ENCODE peak calls at places on chromosomes 12 and 14, in eight cellular contexts. Q, N, R, I, A, B, V and P are unnamed samples.

GRCh38 chr12:50402270-50403000 is 1.8 kb downstream of the LARP4 start:
- DNase-seq in Q (no peak), N (no peak), R (no peak), I (no peak), A (no peak), B (no peak), V (peak), P (no peak)

GRCh38 chr12:7169951-7170350 is 19.5 kb upstream of the PEX5 start:
- DNase-seq in Q (no peak), N (no peak), R (no peak), I (no peak), A (no peak), B (no peak), V (no peak), P (no peak)

GRCh38 chr14:23431486-23431885 is 4.0 kb downstream of the MYH7 start:
- DNase-seq in Q (no peak), N (no peak), R (no peak), I (no peak), A (no peak), B (no peak), V (no peak), P (no peak)

GRCh38 chr12:124416516-124417395 is 121.9 kb downstream of the RFLNA start:
- DNase-seq in Q (no peak), N (no peak), R (no peak), I (no peak), A (peak), B (no peak), V (no peak), P (no peak)

GRCh38 chr14:104746071-104746545 is 6.8 kb upstream of the SIVA1 start:
- DNase-seq in Q (no peak), N (no peak), R (no peak), I (no peak), A (no peak), B (peak), V (no peak), P (no peak)

GRCh38 chr12:117587646-117588287 is 226.3 kb upstream of the NOS1 start:
- DNase-seq in Q (peak), N (peak), R (peak), I (no peak), A (no peak), B (peak), V (peak), P (peak)

GRCh38 chr14:94213021-94213420 is 38.9 kb downstream of the PPP4R4 start:
- DNase-seq in Q (no peak), N (no peak), R (no peak), I (no peak), A (peak), B (no peak), V (no peak), P (no peak)

GRCh38 chr12:69569236-69569635 is 16.0 kb upstream of the CCT2 start:
- DNase-seq in Q (no peak), N (no peak), R (no peak), I (no peak), A (peak), B (no peak), V (no peak), P (no peak)

GRCh38 chr12:124884587-124885438 is 21.1 kb upstream of the SCARB1 start:
- DNase-seq in Q (peak), N (peak), R (no peak), I (no peak), A (no peak), B (no peak), V (peak), P (no peak)

GRCh38 chr12:127381043-127381668 is 885.8 kb upstream of the TMEM132C start:
- DNase-seq in Q (peak), N (peak), R (no peak), I (peak), A (no peak), B (peak), V (peak), P (peak)

GRCh38 chr14:74954947-74955228 is 509 bp downstream of the PGF start:
- DNase-seq in Q (no peak), N (no peak), R (no peak), I (no peak), A (no peak), B (no peak), V (peak), P (no peak)

GRCh38 chr12:4506870-4507269 is 31.8 kb upstream of the RAD51AP1 start:
- DNase-seq in Q (no peak), N (peak), R (no peak), I (no peak), A (peak), B (no peak), V (no peak), P (peak)

GRCh38 chr12:110860833-110861291 is 14.1 kb downstream of the CCDC63 start:
- DNase-seq in Q (peak), N (no peak), R (no peak), I (no peak), A (no peak), B (no peak), V (no peak), P (peak)

GRCh38 chr12:116832353-116832752 is 48.9 kb downstream of the HRK start:
- DNase-seq in Q (no peak), N (no peak), R (no peak), I (no peak), A (no peak), B (no peak), V (no peak), P (no peak)

GRCh38 chr14:51513281-51513680 is 138.4 kb upstream of the FRMD6 start:
- DNase-seq in Q (no peak), N (no peak), R (no peak), I (no peak), A (no peak), B (no peak), V (no peak), P (no peak)

GRCh38 chr14:105240811-105241576 is 7.3 kb upstream of the BTBD6 start:
- DNase-seq in Q (no peak), N (no peak), R (no peak), I (no peak), A (no peak), B (no peak), V (no peak), P (no peak)

GRCh38 chr12:6053541-6053940 is 70.9 kb downstream of the VWF start:
- DNase-seq in Q (no peak), N (no peak), R (no peak), I (no peak), A (peak), B (no peak), V (no peak), P (no peak)

GRCh38 chr12:102903318-102904007 is 13.6 kb downstream of the PAH start:
- DNase-seq in Q (no peak), N (no peak), R (no peak), I (no peak), A (no peak), B (no peak), V (peak), P (no peak)

GRCh38 chr12:53200458-53201169 is 6.4 kb downstream of the ITGB7 start:
- DNase-seq in Q (no peak), N (peak), R (no peak), I (no peak), A (no peak), B (peak), V (no peak), P (no peak)

GRCh38 chr12:1935242-1935641 is 16.8 kb upstream of the CACNA2D4 start:
- DNase-seq in Q (no peak), N (no peak), R (no peak), I (no peak), A (no peak), B (no peak), V (no peak), P (no peak)

GRCh38 chr12:40907115-40907521 is 214.9 kb downstream of the CNTN1 start:
- DNase-seq in Q (no peak), N (peak), R (no peak), I (no peak), A (peak), B (no peak), V (peak), P (no peak)